ENCODE peak calls at places on chromosomes 5 and 9, in eight cellular contexts. J is naive thymus-derived CD4-positive, alpha-beta T cell; S is fibroblast of lung; C is right atrium auricular region; P is neural progenitor cell; B is IMR-90; Q is cardiac muscle cell; X is GM12878. N is an unnamed sample. For H3K27me3, the result is how much of the 10 kb centered on the place peaks cover.

GRCh38 chr9:137461663-137462395 is 2.7 kb upstream of the NSMF start:
- DNase-seq in J (peak), S (no peak), C (no peak), P (peak), B (no peak), Q (peak), X (peak), N (no peak)

GRCh38 chr9:26170224-26170623 is 492.0 kb upstream of the TUSC1 start:
- DNase-seq in J (no peak), S (peak), C (no peak), P (no peak), B (no peak), Q (no peak), X (no peak), N (no peak)

GRCh38 chr9:29213374-29214161 is 1640.3 kb upstream of the C9orf72 start:
- DNase-seq in J (no peak), S (no peak), C (no peak), P (peak), B (no peak), Q (peak), X (no peak), N (no peak)

GRCh38 chr5:174765540-174765939 is 41.2 kb downstream of the MSX2 start:
- DNase-seq in J (no peak), S (no peak), C (no peak), P (no peak), B (no peak), Q (no peak), X (no peak), N (no peak)

GRCh38 chr9:34611811-34612787 is at the start of gene RPP25L:
- DNase-seq in J (peak), S (peak), C (peak), P (peak), B (peak), Q (peak), X (no peak), N (peak)

GRCh38 chr5:177419045-177419444 is 7.4 kb upstream of the GRK6 start:
- DNase-seq in J (no peak), S (peak), C (no peak), P (no peak), B (peak), Q (no peak), X (no peak), N (peak)

GRCh38 chr9:137358126-137358525 is 56.1 kb upstream of the NRARP start:
- DNase-seq in J (no peak), S (no peak), C (no peak), P (no peak), B (no peak), Q (no peak), X (no peak), N (no peak)

GRCh38 chr5:54909911-54910870 is 75.2 kb downstream of the ESM1 start:
- DNase-seq in J (no peak), S (peak), C (no peak), P (no peak), B (peak), Q (no peak), X (no peak), N (no peak)

GRCh38 chr9:137021979-137022619 is 5.9 kb downstream of the ABCA2 start:
- DNase-seq in J (peak), S (peak), C (no peak), P (peak), B (peak), Q (peak), X (no peak), N (peak)

GRCh38 chr5:169242849-169243186 is 58.1 kb downstream of the SLIT3 start:
- DNase-seq in J (no peak), S (peak), C (no peak), P (no peak), B (no peak), Q (no peak), X (no peak), N (no peak)

GRCh38 chr9:120348951-120349429 is 231.0 kb downstream of the CDK5RAP2 start:
- DNase-seq in J (no peak), S (peak), C (no peak), P (peak), B (peak), Q (peak), X (no peak), N (peak)

GRCh38 chr5:160520609-160521391 is 99.1 kb downstream of the PTTG1 start:
- DNase-seq in J (no peak), S (peak), C (no peak), P (no peak), B (no peak), Q (no peak), X (no peak), N (no peak)

GRCh38 chr5:142013734-142014495 is 1.1 kb upstream of the GNPDA1 start:
- DNase-seq in J (no peak), S (peak), C (peak), P (no peak), B (peak), Q (no peak), X (no peak), N (peak)

GRCh38 chr9:120109242-120109641 is 470.7 kb downstream of the CDK5RAP2 start:
- DNase-seq in J (no peak), S (no peak), C (no peak), P (peak), B (no peak), Q (peak), X (no peak), N (peak)

GRCh38 chr5:171495122-171495700 is 75.8 kb downstream of the FGF18 start:
- DNase-seq in J (no peak), S (peak), C (no peak), P (no peak), B (no peak), Q (no peak), X (no peak), N (peak)

GRCh38 chr5:76606665-76607064 is 16.5 kb downstream of the F2RL2 start:
- DNase-seq in J (no peak), S (no peak), C (no peak), P (no peak), B (no peak), Q (no peak), X (no peak), N (no peak)

GRCh38 chr5:119330367-119331183 is 25.2 kb upstream of the TNFAIP8 start:
- DNase-seq in J (peak), S (no peak), C (no peak), P (no peak), B (no peak), Q (no peak), X (no peak), N (no peak)

GRCh38 chr5:133714161-133714915 is 102.0 kb upstream of the FSTL4 start:
- DNase-seq in J (no peak), S (peak), C (peak), P (no peak), B (no peak), Q (no peak), X (no peak), N (peak)
- H3K4me3 ChIP-seq in J (no peak), S (no peak), C (no peak), P (no peak), B (no peak), Q (no peak), X (no peak), N (no peak)

GRCh38 chr5:115336964-115337363 is 40.5 kb upstream of the CCDC112 start:
- DNase-seq in J (no peak), S (no peak), C (no peak), P (no peak), B (no peak), Q (no peak), X (no peak), N (no peak)

GRCh38 chr5:115330868-115331267 is 34.4 kb upstream of the CCDC112 start:
- DNase-seq in J (no peak), S (no peak), C (no peak), P (no peak), B (no peak), Q (no peak), X (no peak), N (no peak)

GRCh38 chr5:115337882-115338281 is 41.4 kb upstream of the CCDC112 start:
- DNase-seq in J (no peak), S (no peak), C (no peak), P (no peak), B (no peak), Q (no peak), X (no peak), N (no peak)

GRCh38 chr5:115333164-115333563 is 36.7 kb upstream of the CCDC112 start:
- DNase-seq in J (no peak), S (peak), C (no peak), P (peak), B (peak), Q (no peak), X (peak), N (no peak)

GRCh38 chr5:115336201-115336720 is 39.8 kb upstream of the CCDC112 start:
- DNase-seq in J (no peak), S (no peak), C (no peak), P (no peak), B (peak), Q (no peak), X (no peak), N (no peak)
- H3K27me3 ChIP-seq in J (under half), S (under half), C (under half), P (under half), B (under half), Q (under half), X (under half), N (under half)

GRCh38 chr9:37650873-37651768 is at the start of gene FRMPD1:
- DNase-seq in J (peak), S (peak), C (no peak), P (peak), B (peak), Q (peak), X (no peak), N (peak)
- H3K4me3 ChIP-seq in J (peak), S (peak), C (peak), P (peak), B (peak), Q (peak), X (peak), N (peak)

DNA sequence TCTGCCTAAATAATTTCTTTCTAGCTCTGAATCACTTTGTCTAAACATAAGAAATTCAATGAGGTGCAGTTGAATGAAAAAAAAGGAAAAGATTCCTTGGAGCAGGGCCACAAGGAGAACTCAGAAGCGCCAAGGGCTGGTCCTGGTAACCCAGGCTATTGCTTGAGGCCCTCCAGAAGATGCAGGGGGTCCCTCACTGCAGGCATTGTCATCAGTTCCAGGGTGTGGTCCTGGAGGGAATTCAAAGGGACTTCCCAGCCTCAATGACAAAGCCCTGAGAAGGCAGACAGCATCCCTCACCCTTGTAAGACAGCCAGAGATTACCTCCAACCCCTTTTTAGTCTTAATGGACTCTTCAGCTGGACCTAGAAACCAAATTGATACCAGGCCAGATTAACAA is 90.0 kb downstream of the SYK start:
- DNase-seq in J (no peak), S (no peak), C (no peak), P (no peak), B (peak), Q (no peak), X (no peak), N (no peak)
- H3K27me3 ChIP-seq in J (under half), S (under half), C (under half), P (under half), B (under half), Q (under half), X (under half), N (under half)

DNA sequence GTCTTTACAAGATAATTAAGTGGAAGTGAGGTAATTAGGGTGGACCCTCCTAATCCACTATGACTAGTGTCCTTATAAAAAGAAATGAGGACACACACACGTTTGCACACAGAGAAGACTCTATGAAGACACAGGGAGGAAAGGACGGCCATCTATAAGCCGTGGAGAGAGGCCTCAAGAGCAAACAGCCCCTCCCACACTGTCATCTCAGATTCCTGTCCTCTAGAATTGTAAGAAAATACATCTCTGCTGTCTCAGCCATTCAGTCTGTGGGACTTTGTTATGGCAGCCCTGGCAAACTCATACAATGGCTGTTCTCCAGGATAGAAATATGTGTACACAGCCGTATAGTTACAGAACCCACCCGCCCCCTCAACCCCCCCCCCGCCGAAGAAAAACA is 111.0 kb upstream of the ERCC6L2 start:
- DNase-seq in J (no peak), S (no peak), C (no peak), P (no peak), B (peak), Q (no peak), X (no peak), N (no peak)
- H3K4me3 ChIP-seq in J (no peak), S (no peak), C (peak), P (no peak), B (no peak), Q (no peak), X (no peak), N (no peak)

GRCh38 chr9:92709240-92709639 is 39.3 kb upstream of the IPPK start:
- DNase-seq in J (no peak), S (peak), C (no peak), P (no peak), B (no peak), Q (no peak), X (no peak), N (no peak)
- H3K27me3 ChIP-seq in J (under half), S (under half), C (under half), P (under half), B (under half), Q (under half), X (under half), N (under half)

N was measured in MG63.